ENCODE peak calls at places on chromosomes 3 and 15, in ten cellular contexts. M is A549, E is Peyer's patch, L is body of pancreas, N is erythroblast, G is lower leg skin, I is IMR-90, D is upper lobe of left lung, U is testis, Y is heart left ventricle. P is an unnamed sample.

GRCh38 chr3:122843604-122844003 is 48.7 kb downstream of the SLC49A4 start:
- DNase-seq in I (no peak), E (no peak), G (no peak), N (no peak), M (no peak), L (no peak), U (no peak), D (no peak), Y (no peak), P (no peak)

GRCh38 chr3:197736010-197736490 is 654 bp downstream of the RUBCN start:
- DNase-seq in I (no peak), U (peak; percentile 69), L (no peak), E (peak; percentile 66), N (peak; percentile 58), Y (no peak), D (peak; percentile 39), M (no peak), G (no peak), P (peak; percentile 49)

GRCh38 chr3:66463734-66464511 is 36.9 kb downstream of the LRIG1 start:
- DNase-seq in M (no peak), E (no peak), D (peak; percentile 70), N (no peak), G (no peak), Y (no peak), I (no peak), U (no peak), L (no peak), P (no peak)

GRCh38 chr3:35867782-35868181 is 228.5 kb downstream of the ARPP21 start:
- DNase-seq in I (no peak), G (no peak), N (no peak), M (no peak), D (no peak), U (no peak), L (no peak), Y (no peak), E (no peak), P (no peak)

GRCh38 chr15:61013146-61013545 is 216.0 kb downstream of the RORA start:
- DNase-seq in E (no peak), D (no peak), N (no peak), Y (no peak), L (no peak), U (no peak), I (no peak), G (no peak), M (no peak), P (no peak)

GRCh38 chr3:187210555-187211327 is 13.5 kb downstream of the RTP1 start:
- DNase-seq in M (no peak), E (no peak), Y (no peak), G (peak; percentile 47), I (peak; percentile 41), N (peak; percentile 13), U (peak; percentile 37), D (no peak), L (no peak), P (no peak)

GRCh38 chr15:77057650-77058049 is 13.3 kb downstream of the TSPAN3 start:
- DNase-seq in M (no peak), L (no peak), U (no peak), G (no peak), Y (no peak), D (no peak), I (no peak), N (no peak), E (no peak), P (no peak)

GRCh38 chr15:49313650-49314049 is 109.4 kb upstream of the FGF7 start:
- DNase-seq in D (no peak), M (no peak), N (no peak), U (no peak), I (peak; percentile 94), G (no peak), L (no peak), E (no peak), Y (no peak), P (no peak)

GRCh38 chr15:70243686-70244540 is 146.2 kb upstream of the TLE3 start:
- DNase-seq in Y (no peak), G (no peak), I (no peak), N (peak; percentile 17), E (no peak), U (peak; percentile 73), D (no peak), M (no peak), L (no peak), P (no peak)

GRCh38 chr3:119145500-119146167 is at the start of gene TEX55:
- DNase-seq in E (no peak), L (no peak), I (peak; percentile 61), M (peak; percentile 77), U (peak; percentile 33), G (no peak), Y (peak; percentile 29), D (no peak), N (peak; percentile 9), P (peak; percentile 19)

GRCh38 chr3:181581651-181582050 is 130.1 kb upstream of the SOX2 start:
- DNase-seq in Y (no peak), I (no peak), E (no peak), D (no peak), N (no peak), U (no peak), L (no peak), M (no peak), G (no peak), P (no peak)

GRCh38 chr15:58467722-58468436 is 36.1 kb downstream of the LIPC start:
- DNase-seq in Y (no peak), M (no peak), D (peak; percentile 67), N (no peak), E (no peak), U (peak; percentile 50), L (no peak), G (no peak), I (no peak), P (no peak)

GRCh38 chr15:68678746-68679145 is 100.0 kb downstream of the CORO2B start:
- DNase-seq in G (no peak), L (no peak), D (no peak), U (no peak), N (peak; percentile 22), E (no peak), Y (no peak), I (no peak), M (no peak), P (no peak)

GRCh38 chr15:74502301-74502700 is 38.7 kb upstream of the ARID3B start:
- DNase-seq in Y (no peak), E (no peak), G (no peak), D (no peak), M (no peak), L (no peak), N (no peak), I (no peak), U (no peak), P (no peak)

GRCh38 chr3:70992131-70992530 is 591.4 kb downstream of the FOXP1 start:
- DNase-seq in G (no peak), M (no peak), D (no peak), Y (no peak), N (no peak), U (no peak), E (no peak), L (no peak), I (peak; percentile 83), P (no peak)

GRCh38 chr3:140499114-140499757 is 178.6 kb upstream of the TRIM42 start:
- DNase-seq in M (peak; percentile 13), U (no peak), Y (no peak), N (no peak), I (no peak), L (no peak), D (no peak), G (no peak), E (no peak), P (no peak)

GRCh38 chr15:70234256-70234965 is 136.7 kb upstream of the TLE3 start:
- DNase-seq in N (no peak), L (no peak), G (no peak), M (no peak), I (peak; percentile 60), Y (no peak), D (no peak), U (no peak), E (no peak), P (no peak)

GRCh38 chr3:99638244-99638948 is at the start of gene COL8A1:
- DNase-seq in D (peak; percentile 82), U (peak; percentile 36), N (no peak), L (peak; percentile 22), Y (peak; percentile 76), E (no peak), M (no peak), I (peak; percentile 77), G (no peak), P (no peak)
- TF ChIP-seq POLR2A in D (peak; percentile 55), U (no peak), N (no peak), L (no peak), Y (no peak), E (no peak), M (no peak), I (peak; percentile 82), G (no peak), P (no peak)

DNA sequence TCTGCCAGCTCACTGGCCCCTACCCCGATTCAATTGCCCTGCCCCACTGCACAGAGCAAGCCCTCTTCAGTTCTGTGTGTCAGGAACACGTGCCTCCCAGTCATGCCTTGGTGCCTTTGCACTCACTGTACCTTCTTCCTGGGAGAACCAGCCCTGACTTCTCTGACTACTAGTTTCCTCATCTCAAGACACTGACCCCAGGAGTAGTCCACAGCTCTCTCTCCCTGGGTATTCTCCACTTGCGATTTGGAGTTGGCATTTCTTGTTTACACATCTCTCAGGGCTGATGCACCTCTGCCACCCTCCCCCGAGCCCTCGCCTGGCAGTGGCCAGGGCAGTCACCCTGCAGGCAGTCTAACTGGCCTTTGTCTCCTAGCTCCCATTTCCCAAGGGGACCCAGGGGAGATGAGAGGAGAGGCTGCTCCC is 5.7 kb downstream of the CISH start:
- DNase-seq in N (no peak), E (no peak), I (no peak), U (no peak), M (no peak), L (no peak), G (no peak), Y (peak; percentile 27), D (peak; percentile 85), P (no peak)
- TF ChIP-seq POLR2A in N (peak; percentile 70), E (no peak), I (no peak), U (no peak), M (no peak), L (no peak), G (no peak), Y (no peak), D (peak; percentile 46), P (no peak)

GRCh38 chr3:72446406-72447058 is 401.7 kb downstream of the SHQ1 start:
- DNase-seq in N (peak; percentile 77), Y (no peak), M (no peak), D (peak; percentile 35), U (no peak), E (peak; percentile 20), I (peak; percentile 18), L (no peak), G (peak; percentile 36), P (no peak)
- TF ChIP-seq POLR2A in N (no peak), Y (no peak), M (no peak), D (no peak), U (no peak), E (peak; percentile 13), I (peak; percentile 22), L (peak; percentile 52), G (no peak), P (peak; percentile 32)

DNA sequence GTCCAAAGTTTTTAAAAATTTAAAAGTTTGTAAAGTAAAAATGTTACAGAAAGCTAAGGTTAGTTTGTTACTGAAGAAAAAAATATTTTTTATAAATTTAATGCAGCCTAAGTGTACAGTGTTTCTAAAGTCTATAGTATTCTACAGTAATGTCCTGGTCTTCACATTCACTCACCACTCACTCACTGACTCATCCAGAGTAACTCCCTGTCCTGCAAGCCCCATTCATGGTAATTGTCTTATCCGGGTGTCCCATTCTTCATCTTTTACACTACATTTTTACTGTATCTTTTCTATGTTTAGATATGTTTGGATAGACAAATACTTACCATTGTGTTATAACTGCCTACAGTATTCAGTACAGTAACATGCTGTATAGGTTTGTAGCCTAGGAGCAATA is 36.7 kb upstream of the ATP10A start:
- DNase-seq in N (no peak), E (no peak), G (no peak), M (no peak), I (peak; percentile 38), L (no peak), Y (no peak), D (no peak), U (no peak), P (no peak)
- TF ChIP-seq POLR2A in N (no peak), E (no peak), G (no peak), M (no peak), I (no peak), L (no peak), Y (no peak), D (no peak), U (no peak), P (no peak)

P was measured in GM12892.